ENCODE peak calls at places on chromosome X, in four cellular contexts. One of them, this sample, is unnamed.

GRCh38 chrX:131271826-131272225 is 17.3 kb downstream of the IGSF1 start:
- DNase-seq in fibroblast of pulmonary artery: no peak
- DNase-seq in WTC11: no peak
- DNase-seq in activated CD8-positive, alpha-beta T cell treated with anti-CD3 and anti-CD28 coated beads, Interleukin-2, amount 10 ng/mL, durations not matched to agents 7 days and 5 days: no peak
- DNase-seq in this sample: no peak

GRCh38 chrX:118702741-118703140 is 24.7 kb upstream of the IL13RA1 start:
- DNase-seq in fibroblast of pulmonary artery: no peak
- DNase-seq in WTC11: no peak
- DNase-seq in activated CD8-positive, alpha-beta T cell treated with anti-CD3 and anti-CD28 coated beads, Interleukin-2, amount 10 ng/mL, durations not matched to agents 7 days and 5 days: no peak
- DNase-seq in this sample: no peak

GRCh38 chrX:108945883-108946523 is 209.6 kb upstream of the IRS4 start:
- DNase-seq in fibroblast of pulmonary artery: no peak
- DNase-seq in WTC11: no peak
- DNase-seq in activated CD8-positive, alpha-beta T cell treated with anti-CD3 and anti-CD28 coated beads, Interleukin-2, amount 10 ng/mL, durations not matched to agents 7 days and 5 days: no peak
- DNase-seq in this sample: no peak

GRCh38 chrX:130028196-130028595 is 45.8 kb downstream of the BCORL1 start:
- DNase-seq in fibroblast of pulmonary artery: peak
- DNase-seq in WTC11: peak
- DNase-seq in activated CD8-positive, alpha-beta T cell treated with anti-CD3 and anti-CD28 coated beads, Interleukin-2, amount 10 ng/mL, durations not matched to agents 7 days and 5 days: peak
- DNase-seq in this sample: peak

GRCh38 chrX:73728518-73729023 is 165.6 kb downstream of the CHIC1 start:
- DNase-seq in fibroblast of pulmonary artery: no peak
- DNase-seq in WTC11: no peak
- DNase-seq in activated CD8-positive, alpha-beta T cell treated with anti-CD3 and anti-CD28 coated beads, Interleukin-2, amount 10 ng/mL, durations not matched to agents 7 days and 5 days: no peak
- DNase-seq in this sample: no peak

GRCh38 chrX:110806145-110806544 is 10.5 kb upstream of the CHRDL1 start:
- DNase-seq in fibroblast of pulmonary artery: no peak
- DNase-seq in WTC11: no peak
- DNase-seq in activated CD8-positive, alpha-beta T cell treated with anti-CD3 and anti-CD28 coated beads, Interleukin-2, amount 10 ng/mL, durations not matched to agents 7 days and 5 days: no peak
- DNase-seq in this sample: no peak

GRCh38 chrX:53223955-53224859 is 800 bp downstream of the KDM5C start:
- DNase-seq in fibroblast of pulmonary artery: peak
- DNase-seq in WTC11: peak
- DNase-seq in activated CD8-positive, alpha-beta T cell treated with anti-CD3 and anti-CD28 coated beads, Interleukin-2, amount 10 ng/mL, durations not matched to agents 7 days and 5 days: peak
- DNase-seq in this sample: peak

GRCh38 chrX:148958896-148959295 is 458.5 kb downstream of the AFF2 start:
- DNase-seq in fibroblast of pulmonary artery: no peak
- DNase-seq in WTC11: no peak
- DNase-seq in activated CD8-positive, alpha-beta T cell treated with anti-CD3 and anti-CD28 coated beads, Interleukin-2, amount 10 ng/mL, durations not matched to agents 7 days and 5 days: no peak
- DNase-seq in this sample: no peak

GRCh38 chrX:107483976-107484726 is 34.7 kb downstream of the FRMPD3 start:
- DNase-seq in fibroblast of pulmonary artery: peak
- DNase-seq in WTC11: peak
- DNase-seq in activated CD8-positive, alpha-beta T cell treated with anti-CD3 and anti-CD28 coated beads, Interleukin-2, amount 10 ng/mL, durations not matched to agents 7 days and 5 days: no peak
- DNase-seq in this sample: no peak

GRCh38 chrX:30824275-30824674 is 64.8 kb downstream of the TAB3 start:
- DNase-seq in fibroblast of pulmonary artery: no peak
- DNase-seq in WTC11: no peak
- DNase-seq in activated CD8-positive, alpha-beta T cell treated with anti-CD3 and anti-CD28 coated beads, Interleukin-2, amount 10 ng/mL, durations not matched to agents 7 days and 5 days: no peak
- DNase-seq in this sample: no peak

GRCh38 chrX:57528670-57529255 is 63.0 kb upstream of the ZXDB start:
- DNase-seq in fibroblast of pulmonary artery: peak
- DNase-seq in WTC11: peak
- DNase-seq in activated CD8-positive, alpha-beta T cell treated with anti-CD3 and anti-CD28 coated beads, Interleukin-2, amount 10 ng/mL, durations not matched to agents 7 days and 5 days: peak
- DNase-seq in this sample: peak

GRCh38 chrX:111168314-111168713 is 72.3 kb downstream of the PAK3 start:
- DNase-seq in fibroblast of pulmonary artery: peak
- DNase-seq in WTC11: peak
- DNase-seq in activated CD8-positive, alpha-beta T cell treated with anti-CD3 and anti-CD28 coated beads, Interleukin-2, amount 10 ng/mL, durations not matched to agents 7 days and 5 days: no peak
- DNase-seq in this sample: no peak

GRCh38 chrX:69109706-69110635 is 55.3 kb downstream of the PJA1 start:
- DNase-seq in fibroblast of pulmonary artery: no peak
- DNase-seq in WTC11: no peak
- DNase-seq in activated CD8-positive, alpha-beta T cell treated with anti-CD3 and anti-CD28 coated beads, Interleukin-2, amount 10 ng/mL, durations not matched to agents 7 days and 5 days: no peak
- DNase-seq in this sample: no peak